ENCODE peak calls at places on chromosomes 1 and 21, in seven cellular contexts. K is stimulated activated CD4-positive, alpha-beta T cell treated with anti-CD3 and anti-CD28 coated beads, Interleukin-1b, Interleukin-23, amount 100 ng/mL, for 4 hours; P is AG09309; D is GM13977; G is HCEC 1CT; V is kidney tubule cell; W is activated CD8-positive, alpha-beta memory T cell treated with anti-CD3 and anti-CD28 coated beads, Interleukin-2, amount 50 U/mL, for 48 hours. Q is an unnamed sample.

GRCh38 chr1:64228181-64228957 is 24.9 kb downstream of the UBE2U start:
- DNase-seq in K (no peak), P (no peak), D (no peak), G (peak; percentile 51), V (peak; percentile 36), W (no peak), Q (no peak)

GRCh38 chr1:17886838-17887441 is 131.8 kb downstream of the ACTL8 start:
- DNase-seq in K (no peak), P (no peak), D (no peak), G (no peak), V (no peak), W (no peak), Q (no peak)

GRCh38 chr1:67540733-67541125 is 110.5 kb upstream of the SERBP1 start:
- DNase-seq in K (no peak), P (no peak), D (no peak), G (peak; percentile 58), V (peak; percentile 53), W (no peak), Q (no peak)

GRCh38 chr1:203035111-203036000 is 9.1 kb downstream of the PPFIA4 start:
- DNase-seq in K (no peak), P (no peak), D (no peak), G (no peak), V (no peak), W (peak; percentile 42), Q (no peak)

GRCh38 chr1:74197657-74198552 is at the start of the genes FPGT and LRRIQ3:
- DNase-seq in K (peak; percentile 97), P (peak; percentile 72), D (peak; percentile 90), G (peak; percentile 92), V (peak; percentile 95), W (peak; percentile 98), Q (peak; percentile 93)

GRCh38 chr1:1542766-1543705 is 2.6 kb upstream of the TMEM240 start:
- DNase-seq in K (no peak), P (no peak), D (no peak), G (no peak), V (no peak), W (peak; percentile 50), Q (no peak)

GRCh38 chr21:19224090-19224489 is 820.5 kb upstream of the TMPRSS15 start:
- DNase-seq in K (no peak), P (no peak), D (no peak), G (no peak), V (no peak), W (no peak), Q (no peak)

GRCh38 chr1:160353223-160353622 is 10.0 kb downstream of the NCSTN start:
- DNase-seq in K (no peak), P (no peak), D (no peak), G (no peak), V (no peak), W (no peak), Q (no peak)

GRCh38 chr1:213256438-213257087 is 205.5 kb downstream of the RPS6KC1 start:
- DNase-seq in K (no peak), P (no peak), D (no peak), G (no peak), V (no peak), W (no peak), Q (no peak)

GRCh38 chr1:190436615-190437014 is 41.0 kb downstream of the BRINP3 start:
- DNase-seq in K (no peak), P (no peak), D (peak; percentile 10), G (peak; percentile 38), V (peak; percentile 34), W (no peak), Q (no peak)

Q was measured in NCI-H524 treated with DMSO at 0.1 percent for 48 hours.